ENCODE peak calls at places on chromosomes 13 and 19, in eight cellular contexts. One of them, this sample, is unnamed.

GRCh38 chr13:112799394-112799793 is 109.6 kb downstream of the ATP11A start:
- DNase-seq in naive thymus-derived CD4-positive, alpha-beta T cell: no peak
- DNase-seq in hypothalamus: no peak
- DNase-seq in AG04450: no peak
- DNase-seq in kidney tubule cell: no peak
- DNase-seq in NCI-H146: no peak
- DNase-seq in GM04503: no peak
- DNase-seq in CD8-positive, alpha-beta T cell: no peak
- DNase-seq in this sample: no peak

GRCh38 chr13:29664591-29664990 is 69.1 kb upstream of the SLC7A1 start:
- DNase-seq in naive thymus-derived CD4-positive, alpha-beta T cell: no peak
- DNase-seq in hypothalamus: no peak
- DNase-seq in AG04450: no peak
- DNase-seq in kidney tubule cell: no peak
- DNase-seq in NCI-H146: no peak
- DNase-seq in GM04503: no peak
- DNase-seq in CD8-positive, alpha-beta T cell: no peak
- DNase-seq in this sample: no peak

GRCh38 chr19:3586707-3587346 is 1.5 kb downstream of the GIPC3 start:
- DNase-seq in naive thymus-derived CD4-positive, alpha-beta T cell: no peak
- DNase-seq in hypothalamus: no peak
- DNase-seq in AG04450: no peak
- DNase-seq in kidney tubule cell: no peak
- DNase-seq in NCI-H146: no peak
- DNase-seq in GM04503: no peak
- DNase-seq in CD8-positive, alpha-beta T cell: no peak
- DNase-seq in this sample: no peak

GRCh38 chr19:48588670-48589399 is 17.7 kb upstream of the SPACA4 start:
- DNase-seq in naive thymus-derived CD4-positive, alpha-beta T cell: peak
- DNase-seq in hypothalamus: peak
- DNase-seq in AG04450: peak
- DNase-seq in kidney tubule cell: peak
- DNase-seq in NCI-H146: peak
- DNase-seq in GM04503: no peak
- DNase-seq in CD8-positive, alpha-beta T cell: peak
- DNase-seq in this sample: no peak

GRCh38 chr13:73966331-73966730 is 167.9 kb downstream of the KLF12 start:
- DNase-seq in naive thymus-derived CD4-positive, alpha-beta T cell: no peak
- DNase-seq in hypothalamus: no peak
- DNase-seq in AG04450: no peak
- DNase-seq in kidney tubule cell: no peak
- DNase-seq in NCI-H146: no peak
- DNase-seq in GM04503: no peak
- DNase-seq in CD8-positive, alpha-beta T cell: no peak
- DNase-seq in this sample: no peak

GRCh38 chr19:30171795-30172642 is 200.2 kb upstream of the ZNF536 start:
- DNase-seq in naive thymus-derived CD4-positive, alpha-beta T cell: no peak
- DNase-seq in hypothalamus: no peak
- DNase-seq in AG04450: no peak
- DNase-seq in kidney tubule cell: no peak
- DNase-seq in NCI-H146: no peak
- DNase-seq in GM04503: no peak
- DNase-seq in CD8-positive, alpha-beta T cell: no peak
- DNase-seq in this sample: no peak

GRCh38 chr13:44197791-44198770 is 175.5 kb upstream of the SERP2 start:
- DNase-seq in naive thymus-derived CD4-positive, alpha-beta T cell: no peak
- DNase-seq in hypothalamus: no peak
- DNase-seq in AG04450: no peak
- DNase-seq in kidney tubule cell: no peak
- DNase-seq in NCI-H146: peak
- DNase-seq in GM04503: no peak
- DNase-seq in CD8-positive, alpha-beta T cell: no peak
- DNase-seq in this sample: peak

GRCh38 chr19:54668353-54668752 is 5.6 kb downstream of the LILRB4 start:
- DNase-seq in naive thymus-derived CD4-positive, alpha-beta T cell: no peak
- DNase-seq in hypothalamus: no peak
- DNase-seq in AG04450: no peak
- DNase-seq in kidney tubule cell: no peak
- DNase-seq in NCI-H146: no peak
- DNase-seq in GM04503: no peak
- DNase-seq in CD8-positive, alpha-beta T cell: no peak
- DNase-seq in this sample: no peak

GRCh38 chr13:65605386-65605785 is 1624.8 kb downstream of the PCDH9 start:
- DNase-seq in naive thymus-derived CD4-positive, alpha-beta T cell: no peak
- DNase-seq in hypothalamus: no peak
- DNase-seq in AG04450: no peak
- DNase-seq in kidney tubule cell: no peak
- DNase-seq in NCI-H146: no peak
- DNase-seq in GM04503: no peak
- DNase-seq in CD8-positive, alpha-beta T cell: no peak
- DNase-seq in this sample: no peak

GRCh38 chr13:28729541-28729940 is 10.8 kb upstream of the SLC46A3 start:
- DNase-seq in naive thymus-derived CD4-positive, alpha-beta T cell: no peak
- DNase-seq in hypothalamus: no peak
- DNase-seq in AG04450: no peak
- DNase-seq in kidney tubule cell: no peak
- DNase-seq in NCI-H146: no peak
- DNase-seq in GM04503: no peak
- DNase-seq in CD8-positive, alpha-beta T cell: no peak
- DNase-seq in this sample: no peak

GRCh38 chr19:2719910-2720776 is 1.0 kb downstream of the DIRAS1 start:
- DNase-seq in naive thymus-derived CD4-positive, alpha-beta T cell: no peak
- DNase-seq in hypothalamus: peak
- DNase-seq in AG04450: no peak
- DNase-seq in kidney tubule cell: no peak
- DNase-seq in NCI-H146: no peak
- DNase-seq in GM04503: peak
- DNase-seq in CD8-positive, alpha-beta T cell: no peak
- DNase-seq in this sample: no peak

GRCh38 chr13:50400035-50400726 is 384.9 kb downstream of the KCNRG start:
- DNase-seq in naive thymus-derived CD4-positive, alpha-beta T cell: no peak
- DNase-seq in hypothalamus: peak
- DNase-seq in AG04450: no peak
- DNase-seq in kidney tubule cell: no peak
- DNase-seq in NCI-H146: no peak
- DNase-seq in GM04503: no peak
- DNase-seq in CD8-positive, alpha-beta T cell: no peak
- DNase-seq in this sample: no peak

GRCh38 chr19:3606690-3607289 is at the start of gene TBXA2R:
- DNase-seq in naive thymus-derived CD4-positive, alpha-beta T cell: no peak
- DNase-seq in hypothalamus: peak
- DNase-seq in AG04450: no peak
- DNase-seq in kidney tubule cell: peak
- DNase-seq in NCI-H146: peak
- DNase-seq in GM04503: no peak
- DNase-seq in CD8-positive, alpha-beta T cell: peak
- DNase-seq in this sample: no peak